ENCODE peak calls at places on chromosomes 4 and X, in eight cellular contexts. G, P, E, J, A, B, W and Z are unnamed samples.

GRCh38 chr4:40986375-40986774 is 228.0 kb downstream of the APBB2 start:
- DNase-seq in G (no peak), P (no peak), E (no peak), J (no peak), A (no peak), B (no peak), W (no peak), Z (no peak)

GRCh38 chr4:74096265-74096980 is 2.6 kb downstream of the CXCL2 start:
- DNase-seq in G (no peak), P (no peak), E (no peak), J (no peak), A (no peak), B (no peak), W (peak; percentile 35), Z (no peak)

GRCh38 chr4:110634320-110635154 is 11.7 kb upstream of the PITX2 start:
- DNase-seq in G (no peak), P (no peak), E (no peak), J (no peak), A (peak; percentile 26), B (no peak), W (no peak), Z (no peak)

GRCh38 chr4:25970691-25971427 is 56.8 kb downstream of the SMIM20 start:
- DNase-seq in G (no peak), P (no peak), E (no peak), J (no peak), A (no peak), B (peak; percentile 48), W (peak; percentile 16), Z (no peak)

GRCh38 chr4:121900132-121900983 is 30.1 kb upstream of the BBS7 start:
- DNase-seq in G (peak; percentile 10), P (peak; percentile 10), E (peak; percentile 37), J (peak; percentile 33), A (peak; percentile 24), B (no peak), W (peak; percentile 39), Z (peak; percentile 31)

GRCh38 chr4:86441175-86441960 is 81.5 kb upstream of the MAPK10 start:
- DNase-seq in G (no peak), P (no peak), E (no peak), J (no peak), A (peak; percentile 28), B (no peak), W (no peak), Z (peak; percentile 24)

GRCh38 chr4:119627267-119628190 is 1.1 kb downstream of the PDE5A start:
- DNase-seq in G (peak; percentile 54), P (no peak), E (no peak), J (peak; percentile 53), A (peak; percentile 88), B (no peak), W (peak; percentile 74), Z (peak; percentile 87)

GRCh38 chr4:150593996-150594395 is 12.0 kb downstream of the MAB21L2 start:
- DNase-seq in G (no peak), P (no peak), E (no peak), J (no peak), A (no peak), B (no peak), W (no peak), Z (no peak)

GRCh38 chr4:5018096-5018495 is 1.2 kb downstream of the CYTL1 start:
- DNase-seq in G (no peak), P (no peak), E (no peak), J (no peak), A (no peak), B (no peak), W (no peak), Z (no peak)

GRCh38 chr4:170805352-170805751 is 715.6 kb upstream of the AADAT start:
- DNase-seq in G (no peak), P (no peak), E (no peak), J (no peak), A (no peak), B (no peak), W (no peak), Z (no peak)
- TF ChIP-seq CTCF in G (no peak), P (no peak), E (no peak), J (no peak), A (no peak), B (no peak), W (no peak), Z (no peak)

GRCh38 chr4:95531141-95531540 is 17.6 kb downstream of the UNC5C start:
- DNase-seq in G (no peak), P (no peak), E (no peak), J (no peak), A (no peak), B (no peak), W (no peak), Z (no peak)
- TF ChIP-seq CTCF in G (no peak), P (no peak), E (no peak), J (no peak), A (no peak), B (no peak), W (no peak), Z (no peak)

DNA sequence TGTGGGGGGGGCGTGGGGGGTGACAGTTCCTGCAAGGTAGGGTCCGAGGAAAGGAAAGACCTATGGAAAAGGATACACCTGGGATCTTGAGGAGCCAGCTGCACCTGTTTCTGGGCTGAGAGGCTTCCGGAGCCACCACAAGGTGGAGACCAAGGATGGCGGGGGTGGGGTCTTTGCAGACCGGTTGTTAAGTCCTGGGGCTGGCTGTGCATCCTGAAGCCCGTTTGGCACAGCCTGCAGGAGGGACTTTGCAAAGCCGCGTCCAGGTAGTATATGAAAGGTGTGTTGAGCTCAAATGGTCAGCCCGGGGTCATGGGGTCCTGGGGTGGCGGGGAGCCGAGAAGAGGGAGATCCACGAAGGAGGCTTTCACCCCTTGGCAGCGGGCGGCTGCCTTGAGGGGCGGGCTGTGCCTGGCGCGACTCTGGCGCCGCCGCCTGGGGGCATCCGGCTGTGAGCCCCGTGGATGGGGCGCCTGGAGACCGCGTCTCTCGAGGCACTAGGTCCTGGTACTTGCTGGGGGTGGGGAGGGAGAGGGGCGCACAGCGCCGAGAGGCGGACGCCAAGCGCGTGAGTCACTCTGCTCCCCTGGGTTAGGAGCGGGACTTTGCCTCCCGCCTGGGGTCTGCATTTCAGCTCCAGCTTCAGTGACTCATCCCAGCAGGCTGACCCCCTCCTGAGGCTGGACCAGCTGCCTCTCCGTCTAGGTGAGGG is 58.2 kb upstream of the DYNLT3 start:
- DNase-seq in G (peak; percentile 50), P (no peak), E (peak; percentile 41), J (no peak), A (no peak), B (peak; percentile 51), W (peak; percentile 59), Z (no peak)
- TF ChIP-seq CTCF in G (no peak), P (peak; percentile 32), E (peak; percentile 26), J (no peak), A (peak; percentile 3), B (no peak), W (no peak), Z (no peak)

GRCh38 chrX:39299615-39300014 is 498.4 kb downstream of the MID1IP1 start:
- DNase-seq in G (no peak), P (no peak), E (no peak), J (no peak), A (no peak), B (no peak), W (no peak), Z (no peak)
- TF ChIP-seq CTCF in G (no peak), P (no peak), E (no peak), J (no peak), A (no peak), B (no peak), W (no peak), Z (no peak)

DNA sequence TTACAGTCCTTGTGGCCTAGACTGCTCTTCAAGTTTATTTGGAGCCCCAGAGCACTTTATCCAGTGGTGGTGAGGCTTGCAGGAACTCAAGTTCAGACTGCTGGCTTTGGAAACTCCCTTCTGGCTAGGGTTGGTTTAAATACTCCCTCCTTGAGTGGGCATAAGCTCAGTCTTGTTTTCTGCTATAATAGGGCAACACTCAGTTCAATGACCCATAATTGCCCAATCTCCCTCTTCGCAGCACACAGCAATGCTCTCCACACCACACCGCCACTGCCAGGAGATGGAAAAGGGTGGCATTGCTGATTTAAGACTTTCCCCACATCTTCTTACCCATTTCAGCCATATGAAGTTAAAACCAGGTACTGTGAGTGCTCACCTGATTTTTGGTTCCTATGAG is 27.9 kb upstream of the USP38 start:
- DNase-seq in G (no peak), P (no peak), E (no peak), J (no peak), A (no peak), B (no peak), W (no peak), Z (no peak)
- TF ChIP-seq CTCF in G (no peak), P (no peak), E (no peak), J (no peak), A (no peak), B (no peak), W (no peak), Z (no peak)